ENCODE peak calls at places on chromosomes 11 and 22, in five cellular contexts. H, E, F, D and W are unnamed samples.

GRCh38 chr11:70612459-70613141 is 214.3 kb downstream of the CTTN start:
- DNase-seq in H (no peak), E (no peak), F (no peak), D (no peak), W (no peak)

GRCh38 chr11:441418-442274 is at the start of gene ANO9:
- DNase-seq in H (peak; percentile 77), E (peak; percentile 80), F (peak; percentile 59), D (no peak), W (no peak)

GRCh38 chr22:22161924-22162851 is 82.4 kb upstream of the VPREB1 start:
- DNase-seq in H (no peak), E (no peak), F (no peak), D (no peak), W (no peak)

GRCh38 chr11:4539603-4540219 is 5.3 kb upstream of the OR52M1 start:
- DNase-seq in H (peak; percentile 61), E (peak; percentile 67), F (peak; percentile 69), D (no peak), W (peak; percentile 44)

GRCh38 chr11:68780829-68781228 is 29.5 kb upstream of the TESMIN start:
- DNase-seq in H (no peak), E (no peak), F (peak; percentile 30), D (no peak), W (peak; percentile 38)

GRCh38 chr22:43424865-43425630 is 13.2 kb downstream of the MPPED1 start:
- DNase-seq in H (no peak), E (no peak), F (no peak), D (no peak), W (no peak)

GRCh38 chr11:107549253-107549953 is 16.1 kb downstream of the ALKBH8 start:
- DNase-seq in H (peak; percentile 46), E (peak; percentile 58), F (peak; percentile 21), D (peak; percentile 8), W (no peak)

GRCh38 chr22:37739000-37739399 is 42.2 kb downstream of the TRIOBP start:
- DNase-seq in H (no peak), E (no peak), F (no peak), D (no peak), W (no peak)

GRCh38 chr22:29209624-29209929 is 3.9 kb downstream of the EMID1 start:
- DNase-seq in H (no peak), E (no peak), F (no peak), D (no peak), W (no peak)

GRCh38 chr22:39287076-39287743 is 32.2 kb downstream of the RPL3 start:
- DNase-seq in H (no peak), E (no peak), F (no peak), D (no peak), W (no peak)

GRCh38 chr11:9982796-9983579 is 311.0 kb downstream of the SBF2 start:
- DNase-seq in H (no peak), E (peak; percentile 85), F (no peak), D (peak; percentile 60), W (peak; percentile 35)

GRCh38 chr11:72083414-72083813 is 2.8 kb downstream of the LRRC51 start:
- DNase-seq in H (no peak), E (no peak), F (no peak), D (no peak), W (no peak)

GRCh38 chr22:35955546-35955945 is 73.1 kb downstream of the RBFOX2 start:
- DNase-seq in H (no peak), E (no peak), F (no peak), D (no peak), W (no peak)

GRCh38 chr11:118051611-118052461 is 25.0 kb upstream of the TMPRSS4 start:
- DNase-seq in H (peak; percentile 86), E (no peak), F (no peak), D (no peak), W (no peak)